ENCODE peak calls at places on chromosome 11, in six cellular contexts. B, H, V, F, A and C are unnamed samples.

GRCh38 chr11:125903753-125904659 is at the start of gene DDX25:
- DNase-seq in B (no peak), H (peak; percentile 32), V (no peak), F (no peak), A (no peak), C (no peak)

GRCh38 chr11:203945-204586 is 3.1 kb downstream of the BET1L start:
- DNase-seq in B (no peak), H (no peak), V (no peak), F (peak; percentile 16), A (no peak), C (no peak)

GRCh38 chr11:7499046-7499445 is 13.7 kb downstream of the OLFML1 start:
- DNase-seq in B (no peak), H (no peak), V (no peak), F (no peak), A (no peak), C (no peak)

GRCh38 chr11:12189543-12190235 is 79.3 kb downstream of the MICAL2 start:
- DNase-seq in B (peak; percentile 77), H (no peak), V (no peak), F (no peak), A (no peak), C (no peak)

GRCh38 chr11:128195057-128195751 is 392.2 kb downstream of the ETS1 start:
- DNase-seq in B (no peak), H (no peak), V (no peak), F (no peak), A (no peak), C (no peak)

GRCh38 chr11:933002-933820 is 7.5 kb downstream of the AP2A2 start:
- DNase-seq in B (no peak), H (no peak), V (no peak), F (peak; percentile 39), A (no peak), C (no peak)

GRCh38 chr11:104830080-104830479 is 68.2 kb downstream of the CASP12 start:
- DNase-seq in B (peak; percentile 6), H (no peak), V (no peak), F (no peak), A (no peak), C (peak; percentile 12)

GRCh38 chr11:18280438-18281046 is 14.5 kb downstream of the SAA1 start:
- DNase-seq in B (no peak), H (no peak), V (no peak), F (no peak), A (no peak), C (no peak)